ENCODE peak calls at places on chromosomes 13 and 19, in nine cellular contexts. M is kidney, N is lung, D is foreskin fibroblast, Z is brain microvascular endothelial cell, L is lower lobe of right lung, Q is WTC11, U is H9, W is epithelial cell of esophagus. Y is an unnamed sample.

GRCh38 chr13:59442946-59443345 is 720.8 kb downstream of the DIAPH3 start:
- DNase-seq in Z (no peak), L (no peak), M (no peak), D (no peak), U (no peak), Q (no peak), W (no peak), N (no peak), Y (no peak)

GRCh38 chr19:54517483-54517882 is 14.9 kb downstream of the LAIR2 start:
- DNase-seq in M (no peak), N (peak; percentile 33), W (peak; percentile 40), Q (peak; percentile 63), D (peak; percentile 36), U (peak; percentile 29), L (peak; percentile 53), Z (peak; percentile 33), Y (no peak)

GRCh38 chr13:100491164-100491847 is 97.3 kb downstream of the GGACT start:
- DNase-seq in W (no peak), N (no peak), Q (no peak), L (no peak), M (no peak), D (peak; percentile 79), Z (peak; percentile 42), U (no peak), Y (peak; percentile 59)

GRCh38 chr19:7982103-7982502 is 23.3 kb downstream of the ELAVL1 start:
- DNase-seq in U (no peak), Z (no peak), N (no peak), L (peak; percentile 5), Q (no peak), D (no peak), W (no peak), M (peak; percentile 45), Y (no peak)

GRCh38 chr19:49896863-49897621 is at the start of gene IL4I1:
- DNase-seq in W (no peak), Q (no peak), M (no peak), L (no peak), D (peak; percentile 41), U (no peak), N (no peak), Z (no peak), Y (no peak)

GRCh38 chr13:73772449-73773186 is 361.6 kb downstream of the KLF12 start:
- DNase-seq in Q (no peak), Z (no peak), M (no peak), L (no peak), D (no peak), U (no peak), N (no peak), W (no peak), Y (no peak)

GRCh38 chr19:11446652-11447301 is 11.3 kb downstream of the PRKCSH start:
- DNase-seq in W (peak; percentile 19), D (peak; percentile 56), N (peak; percentile 61), M (peak; percentile 73), L (no peak), Z (no peak), U (peak; percentile 68), Q (peak; percentile 88), Y (no peak)

GRCh38 chr19:55528030-55528801 is 8.7 kb downstream of the SBK2 start:
- DNase-seq in Q (no peak), M (no peak), Z (no peak), D (peak; percentile 53), U (no peak), N (no peak), L (no peak), W (no peak), Y (no peak)

GRCh38 chr19:4495471-4495870 is 22.8 kb downstream of the PLIN4 start:
- DNase-seq in U (peak; percentile 65), M (no peak), Q (peak; percentile 44), W (peak; percentile 46), D (no peak), L (no peak), Z (no peak), N (no peak), Y (no peak)
- TF ChIP-seq CTCF in U (peak; percentile 47), M (no peak), Q (no peak), W (peak; percentile 50), D (no peak), L (no peak), Z (no peak), N (no peak), Y (peak; percentile 34)

GRCh38 chr19:18291590-18292459 is 10.4 kb upstream of the JUND start:
- DNase-seq in L (peak; percentile 95), Q (peak; percentile 73), D (peak; percentile 91), W (peak; percentile 39), N (peak; percentile 90), U (peak; percentile 81), M (peak; percentile 97), Z (peak; percentile 72), Y (no peak)
- TF ChIP-seq CTCF in L (no peak), Q (no peak), D (no peak), W (no peak), N (no peak), U (no peak), M (no peak), Z (no peak), Y (no peak)

GRCh38 chr13:47964863-47965262 is 36.2 kb downstream of the SUCLA2 start:
- DNase-seq in D (peak; percentile 21), N (no peak), W (no peak), M (no peak), L (no peak), Q (no peak), U (no peak), Z (no peak), Y (no peak)
- TF ChIP-seq CTCF in D (peak; percentile 4), N (no peak), W (no peak), M (no peak), L (no peak), Q (no peak), U (no peak), Z (peak; percentile 46), Y (no peak)

GRCh38 chr13:48749699-48750473 is 96.2 kb downstream of the CYSLTR2 start:
- DNase-seq in U (peak; percentile 72), M (peak; percentile 88), D (peak; percentile 98), Z (peak; percentile 100), N (peak; percentile 70), Q (peak; percentile 64), W (peak; percentile 99), L (peak; percentile 65), Y (peak; percentile 92)
- TF ChIP-seq CTCF in U (peak; percentile 69), M (peak; percentile 34), D (peak; percentile 64), Z (peak; percentile 70), N (no peak), Q (no peak), W (peak; percentile 48), L (peak; percentile 53), Y (peak; percentile 72)